ENCODE peak calls at places on chromosomes 5 and 9, in four cellular contexts. E, A, Y and Z are unnamed samples.

GRCh38 chr5:176436641-176437040 is 11.5 kb upstream of the FAF2 start:
- DNase-seq in A (no peak), E (no peak), Y (peak), Z (no peak)

GRCh38 chr9:68869020-68869419 is 144.9 kb downstream of the PRKACG start:
- DNase-seq in A (no peak), Y (no peak), E (peak), Z (peak)

GRCh38 chr5:35954175-35954574 is 15.8 kb upstream of the CAPSL start:
- DNase-seq in E (peak), Y (no peak), A (no peak), Z (peak)

GRCh38 chr9:97766092-97766491 is 69.0 kb upstream of the XPA start:
- DNase-seq in Y (no peak), E (no peak), A (no peak), Z (no peak)

GRCh38 chr9:20295555-20295954 is 326.7 kb downstream of the MLLT3 start:
- DNase-seq in E (no peak), A (no peak), Y (peak), Z (no peak)

GRCh38 chr9:9112001-9112725 is 1312.6 kb upstream of the DMAC1 start:
- DNase-seq in E (no peak), Y (no peak), A (no peak), Z (no peak)

GRCh38 chr5:175351126-175351525 is 92.9 kb downstream of the DRD1 start:
- DNase-seq in A (no peak), Y (no peak), E (no peak), Z (no peak)

GRCh38 chr5:140182803-140183367 is 7.9 kb downstream of the CYSTM1 start:
- DNase-seq in A (peak), E (peak), Y (no peak), Z (no peak)

GRCh38 chr9:36985769-36986547 is 48.1 kb downstream of the PAX5 start:
- DNase-seq in E (peak), Y (no peak), A (no peak), Z (peak)

GRCh38 chr9:135584934-135585333 is 23.4 kb downstream of the PAEP start:
- DNase-seq in E (no peak), Y (no peak), A (no peak), Z (no peak)

GRCh38 chr5:30572279-30572678 is 621.2 kb upstream of the CDH6 start:
- DNase-seq in A (no peak), E (peak), Y (peak), Z (no peak)

GRCh38 chr5:84382363-84383295 is 2.1 kb downstream of the EDIL3 start:
- DNase-seq in Y (no peak), A (no peak), E (peak), Z (peak)

GRCh38 chr5:92309336-92309991 is 926.3 kb upstream of the ARRDC3 start:
- DNase-seq in A (peak), E (peak), Y (peak), Z (no peak)

GRCh38 chr5:105970919-105971318 is 1699.8 kb downstream of the EFNA5 start:
- DNase-seq in Y (no peak), A (no peak), E (no peak), Z (no peak)

GRCh38 chr5:58902765-58903164 is 319.9 kb downstream of the RAB3C start:
- DNase-seq in E (no peak), A (no peak), Y (no peak), Z (no peak)
- TF ChIP-seq CREB1 in E (no peak), A (no peak), Y (no peak), Z (no peak)

GRCh38 chr9:6943293-6943692 is 185.5 kb downstream of the KDM4C start:
- DNase-seq in E (no peak), Y (no peak), A (no peak), Z (no peak)

GRCh38 chr9:6944896-6945295 is 187.1 kb downstream of the KDM4C start:
- DNase-seq in A (no peak), E (no peak), Y (no peak), Z (no peak)

GRCh38 chr9:6942406-6942805 is 184.6 kb downstream of the KDM4C start:
- DNase-seq in Y (no peak), A (no peak), E (no peak), Z (no peak)

GRCh38 chr9:6945871-6946270 is 188.1 kb downstream of the KDM4C start:
- DNase-seq in E (no peak), A (no peak), Y (no peak), Z (no peak)

GRCh38 chr9:6944093-6944551 is 186.3 kb downstream of the KDM4C start:
- DNase-seq in A (no peak), Y (no peak), E (no peak), Z (no peak)
- TF ChIP-seq CREB1 in A (no peak), Y (no peak), E (no peak), Z (no peak)

DNA sequence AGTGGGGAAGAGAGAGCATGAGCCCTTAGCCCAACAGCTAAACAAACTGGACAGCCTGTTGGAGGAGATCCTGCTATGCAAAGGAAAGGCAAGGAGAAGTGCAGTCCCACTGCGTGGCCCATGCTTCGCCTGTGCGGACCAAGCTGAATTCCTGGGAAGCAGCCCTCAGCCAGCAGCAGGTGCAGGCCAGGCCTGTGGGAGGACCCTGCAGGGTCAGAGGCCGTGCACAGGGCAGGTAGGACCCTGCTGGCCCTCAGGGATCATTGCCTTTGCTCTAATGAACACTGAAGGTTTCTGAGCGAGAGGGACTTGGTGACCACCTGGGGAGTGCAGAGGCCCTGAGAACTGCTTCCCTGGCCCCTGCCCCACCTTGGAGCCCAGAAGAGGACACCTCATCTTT is 6.0 kb upstream of the SLC6A19 start:
- DNase-seq in A (no peak), E (no peak), Y (no peak), Z (peak)
- TF ChIP-seq CREB1 in A (no peak), E (no peak), Y (no peak), Z (no peak)

DNA sequence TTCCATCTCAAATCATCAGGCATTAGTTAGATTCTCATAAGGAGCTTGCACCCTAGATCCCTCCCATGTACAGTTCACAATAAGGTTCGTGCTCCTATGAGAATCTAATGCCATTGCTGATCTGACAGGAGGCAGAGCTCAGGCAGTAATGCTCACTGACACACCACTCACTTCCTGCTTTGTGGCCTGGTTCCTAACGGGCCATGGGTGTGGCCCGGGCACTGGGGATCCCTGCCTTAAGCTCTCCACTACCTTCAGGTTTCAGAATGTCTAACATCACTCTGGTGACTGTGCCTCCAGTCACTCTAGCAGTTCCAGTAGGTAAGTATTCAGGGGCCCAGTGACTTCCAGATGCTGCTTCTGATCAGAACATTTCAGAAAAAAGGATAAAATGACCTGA is 152.4 kb downstream of the LRRC70 start:
- DNase-seq in Y (no peak), E (no peak), A (no peak), Z (no peak)
- TF ChIP-seq CREB1 in Y (no peak), E (no peak), A (no peak), Z (no peak)

GRCh38 chr5:55226027-55226933 is 835 bp downstream of the MCIDAS start:
- DNase-seq in Y (peak), E (peak), A (peak), Z (peak)
- TF ChIP-seq CREB1 in Y (no peak), E (no peak), A (peak), Z (no peak)